ENCODE peak calls at places on chromosomes 12 and 14, in eight cellular contexts. G is progenitor cell of endocrine pancreas; T is CD8-positive, alpha-beta T cell; K is lower lobe of right lung; B is A549; Z is SK-N-SH; F is IMR-90; U is cardiac fibroblast. J is an unnamed sample.

GRCh38 chr14:32166029-32166428 is 35.8 kb upstream of the RNU6-7 start:
- DNase-seq in G (no peak), T (no peak), K (no peak), B (no peak), Z (no peak), F (no peak), U (no peak), J (no peak)

GRCh38 chr12:54641089-54641488 is 6.4 kb upstream of the LACRT start:
- DNase-seq in G (no peak), T (no peak), K (no peak), B (no peak), Z (no peak), F (no peak), U (no peak), J (no peak)

GRCh38 chr12:10207136-10207535 is 5.5 kb upstream of the GABARAPL1 start:
- DNase-seq in G (no peak), T (no peak), K (no peak), B (no peak), Z (no peak), F (no peak), U (no peak), J (no peak)

GRCh38 chr12:121465921-121466799 is 66.2 kb downstream of the RNF34 start:
- DNase-seq in G (no peak), T (peak; percentile 67), K (no peak), B (peak; percentile 43), Z (peak; percentile 75), F (no peak), U (peak; percentile 23), J (no peak)

GRCh38 chr12:96510306-96510764 is 21.0 kb downstream of the CFAP54 start:
- DNase-seq in G (no peak), T (no peak), K (no peak), B (no peak), Z (no peak), F (peak; percentile 45), U (peak; percentile 36), J (no peak)

GRCh38 chr12:121590476-121591143 is 9.8 kb upstream of the KDM2B start:
- DNase-seq in G (no peak), T (peak; percentile 82), K (no peak), B (no peak), Z (no peak), F (peak; percentile 69), U (no peak), J (no peak)

GRCh38 chr12:107801150-107801549 is 26.6 kb downstream of the ASCL4 start:
- DNase-seq in G (no peak), T (no peak), K (no peak), B (no peak), Z (no peak), F (peak; percentile 39), U (peak; percentile 8), J (no peak)

GRCh38 chr14:58607571-58608317 is 30.0 kb upstream of the DACT1 start:
- DNase-seq in G (no peak), T (no peak), K (no peak), B (no peak), Z (no peak), F (peak; percentile 87), U (peak; percentile 80), J (no peak)

GRCh38 chr12:61915420-61915819 is 344.8 kb upstream of the USP15 start:
- DNase-seq in G (no peak), T (no peak), K (no peak), B (no peak), Z (no peak), F (no peak), U (no peak), J (no peak)

GRCh38 chr12:1922075-1922709 is 3.7 kb upstream of the CACNA2D4 start:
- DNase-seq in G (no peak), T (peak; percentile 43), K (peak; percentile 45), B (no peak), Z (peak; percentile 25), F (no peak), U (no peak), J (no peak)

GRCh38 chr12:64670856-64671639 is 60.8 kb downstream of the RASSF3 start:
- DNase-seq in G (no peak), T (no peak), K (no peak), B (no peak), Z (no peak), F (peak; percentile 69), U (peak; percentile 70), J (no peak)

GRCh38 chr12:121005346-121005815 is 10.9 kb downstream of the C12orf43 start:
- DNase-seq in G (peak; percentile 48), T (no peak), K (no peak), B (no peak), Z (peak; percentile 70), F (peak; percentile 23), U (peak; percentile 58), J (no peak)

GRCh38 chr14:42113358-42114070 is 506.8 kb downstream of the LRFN5 start:
- DNase-seq in G (no peak), T (no peak), K (no peak), B (no peak), Z (no peak), F (no peak), U (no peak), J (no peak)

GRCh38 chr14:36857136-36857535 is 195.5 kb downstream of the PAX9 start:
- DNase-seq in G (no peak), T (no peak), K (no peak), B (no peak), Z (no peak), F (no peak), U (no peak), J (no peak)

GRCh38 chr12:115354476-115354890 is 670.5 kb upstream of the TBX3 start:
- DNase-seq in G (no peak), T (no peak), K (no peak), B (no peak), Z (no peak), F (peak; percentile 16), U (no peak), J (no peak)

GRCh38 chr12:123498126-123498825 is 35.2 kb downstream of the RILPL1 start:
- DNase-seq in G (no peak), T (no peak), K (no peak), B (no peak), Z (no peak), F (no peak), U (no peak), J (no peak)
- TF ChIP-seq CTCF in G (no peak), T (no peak), K (no peak), B (no peak), Z (no peak), F (no peak), U (no peak), J (no peak)

GRCh38 chr14:104725772-104726548 is 1.9 kb downstream of the ADSS1 start:
- DNase-seq in G (no peak), T (no peak), K (no peak), B (no peak), Z (no peak), F (no peak), U (no peak), J (no peak)

GRCh38 chr14:104724981-104725771 is 1.1 kb downstream of the ADSS1 start:
- DNase-seq in G (no peak), T (no peak), K (no peak), B (peak; percentile 59), Z (peak; percentile 84), F (no peak), U (peak; percentile 47), J (peak; percentile 45)

GRCh38 chr14:104728631-104729030 is 4.6 kb downstream of the ADSS1 start:
- DNase-seq in G (no peak), T (no peak), K (no peak), B (no peak), Z (no peak), F (no peak), U (no peak), J (no peak)

GRCh38 chr14:104724407-104724980 is 465 bp downstream of the ADSS1 start:
- DNase-seq in G (no peak), T (no peak), K (peak; percentile 70), B (peak; percentile 38), Z (peak; percentile 84), F (no peak), U (no peak), J (no peak)

GRCh38 chr14:104726600-104727451 is 2.8 kb downstream of the ADSS1 start:
- DNase-seq in G (no peak), T (no peak), K (no peak), B (peak; percentile 26), Z (no peak), F (no peak), U (no peak), J (no peak)
- TF ChIP-seq CTCF in G (peak; percentile 39), T (no peak), K (no peak), B (no peak), Z (peak; percentile 11), F (no peak), U (no peak), J (no peak)

GRCh38 chr14:104151028-104151385 is 12.6 kb downstream of the KIF26A start:
- DNase-seq in G (no peak), T (no peak), K (no peak), B (no peak), Z (no peak), F (no peak), U (no peak), J (no peak)

GRCh38 chr14:104149617-104150141 is 11.3 kb downstream of the KIF26A start:
- DNase-seq in G (no peak), T (no peak), K (no peak), B (no peak), Z (peak; percentile 85), F (no peak), U (no peak), J (no peak)

GRCh38 chr14:104149278-104149595 is 10.8 kb downstream of the KIF26A start:
- DNase-seq in G (no peak), T (no peak), K (no peak), B (no peak), Z (no peak), F (no peak), U (no peak), J (no peak)

GRCh38 chr14:104151546-104152245 is 13.3 kb downstream of the KIF26A start:
- DNase-seq in G (no peak), T (no peak), K (no peak), B (no peak), Z (no peak), F (no peak), U (no peak), J (no peak)

GRCh38 chr14:104150201-104151027 is 12.0 kb downstream of the KIF26A start:
- DNase-seq in G (no peak), T (no peak), K (no peak), B (no peak), Z (peak; percentile 89), F (no peak), U (no peak), J (peak; percentile 65)
- TF ChIP-seq CTCF in G (peak; percentile 41), T (no peak), K (no peak), B (no peak), Z (peak; percentile 50), F (no peak), U (peak; percentile 10), J (peak; percentile 74)

DNA sequence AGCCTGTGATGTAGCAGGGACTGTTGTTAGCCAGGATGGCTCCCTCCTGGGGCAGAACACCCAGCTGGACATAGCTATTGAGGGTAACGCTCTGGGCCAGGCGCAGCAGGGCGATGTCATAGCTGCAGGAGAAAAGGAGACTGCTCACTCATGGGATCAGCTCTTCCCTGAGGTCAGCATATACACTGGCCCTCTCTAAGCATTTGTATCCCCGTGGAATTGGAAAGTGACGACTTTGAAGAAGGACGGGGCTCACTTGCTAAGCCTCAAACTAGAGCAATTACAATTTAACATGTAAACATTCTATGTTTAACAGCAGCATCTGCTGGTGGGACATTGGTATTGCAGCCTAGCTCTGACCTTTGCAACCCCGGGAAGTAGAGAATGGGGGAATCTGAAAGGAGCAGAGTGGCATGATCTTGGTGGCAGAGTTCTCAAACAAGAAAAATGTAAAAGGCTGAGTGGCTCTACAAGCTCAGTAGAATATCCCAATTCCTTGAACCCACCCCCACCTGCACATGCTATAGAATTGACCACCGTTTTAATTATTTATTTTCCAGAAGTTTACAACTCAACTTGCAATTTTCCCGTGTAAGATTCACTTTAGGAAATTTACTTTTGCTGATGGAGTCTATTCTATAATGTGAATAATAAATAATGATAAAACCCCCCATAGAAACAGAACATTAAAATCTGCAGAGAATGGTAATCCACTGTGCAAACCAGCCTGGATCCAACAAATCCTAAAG is 5.0 kb downstream of the CELA1 start:
- DNase-seq in G (peak; percentile 46), T (peak; percentile 83), K (peak; percentile 53), B (peak; percentile 84), Z (peak; percentile 77), F (peak; percentile 64), U (peak; percentile 80), J (no peak)
- TF ChIP-seq CTCF in G (peak; percentile 97), T (peak; percentile 99), K (peak; percentile 97), B (peak; percentile 99), Z (peak; percentile 97), F (peak; percentile 93), U (peak; percentile 99), J (peak; percentile 97)

J was measured in mesothelial cell of epicardium.